ENCODE peak calls at places on chromosome 9, in four cellular contexts. Q is heart left ventricle, F is kidney epithelial cell, W is A673. M is an unnamed sample.

GRCh38 chr9:1050125-1050895 is at the start of gene DMRT2:
- DNase-seq in Q (peak), F (peak), W (peak), M (peak)

GRCh38 chr9:87818308-87818707 is 64.4 kb upstream of the SPATA31E1 start:
- DNase-seq in Q (no peak), F (no peak), W (peak), M (peak)

GRCh38 chr9:87545858-87546257 is 48.2 kb downstream of the DAPK1 start:
- DNase-seq in Q (no peak), F (no peak), W (no peak), M (no peak)

GRCh38 chr9:134634667-134635230 is 6.9 kb upstream of the COL5A1 start:
- DNase-seq in Q (peak), F (no peak), W (no peak), M (no peak)

GRCh38 chr9:94949330-94949729 is 222.8 kb downstream of the AOPEP start:
- DNase-seq in Q (no peak), F (no peak), W (peak), M (no peak)

GRCh38 chr9:123954921-123955320 is 25.0 kb upstream of the DENND1A start:
- DNase-seq in Q (no peak), F (no peak), W (peak), M (no peak)

GRCh38 chr9:25936031-25936430 is 257.8 kb upstream of the TUSC1 start:
- DNase-seq in Q (no peak), F (no peak), W (no peak), M (no peak)

GRCh38 chr9:8114826-8115225 is 315.2 kb upstream of the DMAC1 start:
- DNase-seq in Q (no peak), F (no peak), W (no peak), M (no peak)

GRCh38 chr9:135098400-135099105 is 11.1 kb downstream of the OLFM1 start:
- DNase-seq in Q (no peak), F (no peak), W (peak), M (peak)

GRCh38 chr9:3385871-3386270 is 139.9 kb downstream of the RFX3 start:
- DNase-seq in Q (no peak), F (no peak), W (no peak), M (no peak)

GRCh38 chr9:109299901-109300300 is 21.0 kb downstream of the EPB41L4B start:
- DNase-seq in Q (no peak), F (no peak), W (no peak), M (no peak)

GRCh38 chr9:116789097-116789496 is 102.0 kb downstream of the TRIM32 start:
- DNase-seq in Q (no peak), F (no peak), W (no peak), M (no peak)

GRCh38 chr9:17531642-17532254 is 47.1 kb upstream of the SH3GL2 start:
- DNase-seq in Q (no peak), F (peak), W (peak), M (peak)

GRCh38 chr9:128913048-128913900 is 7.5 kb upstream of the PHYHD1 start:
- DNase-seq in Q (no peak), F (no peak), W (no peak), M (no peak)

GRCh38 chr9:74875656-74876055 is 12.1 kb downstream of the TRPM6 start:
- DNase-seq in Q (no peak), F (no peak), W (no peak), M (no peak)

GRCh38 chr9:88741335-88741734 is 206.4 kb downstream of the NXNL2 start:
- DNase-seq in Q (no peak), F (no peak), W (peak), M (peak)

GRCh38 chr9:29004988-29005387 is 1431.7 kb upstream of the C9orf72 start:
- DNase-seq in Q (no peak), F (no peak), W (no peak), M (no peak)

GRCh38 chr9:71349218-71349617 is 227.8 kb upstream of the TRPM3 start:
- DNase-seq in Q (no peak), F (no peak), W (no peak), M (no peak)

GRCh38 chr9:134922066-134922931 is 4.6 kb upstream of the FCN1 start:
- DNase-seq in Q (peak), F (no peak), W (no peak), M (no peak)

GRCh38 chr9:24832307-24832706 is 286.6 kb upstream of the IZUMO3 start:
- DNase-seq in Q (no peak), F (no peak), W (no peak), M (peak)

GRCh38 chr9:77819672-77820071 is 171.6 kb upstream of the GNA14 start:
- DNase-seq in Q (no peak), F (no peak), W (peak), M (no peak)

GRCh38 chr9:126833020-126833419 is 27.4 kb upstream of the ZBTB34 start:
- DNase-seq in Q (no peak), F (no peak), W (no peak), M (no peak)

GRCh38 chr9:8600914-8601680 is 801.5 kb upstream of the DMAC1 start:
- DNase-seq in Q (no peak), F (no peak), W (no peak), M (no peak)

GRCh38 chr9:89635007-89635742 is 30.4 kb downstream of the GADD45G start:
- DNase-seq in Q (no peak), F (peak), W (no peak), M (no peak)

GRCh38 chr9:106883626-106884190 is 20.7 kb downstream of the ZNF462 start:
- DNase-seq in Q (no peak), F (no peak), W (no peak), M (peak)

GRCh38 chr9:116539549-116539948 is 147.6 kb upstream of the TRIM32 start:
- DNase-seq in Q (no peak), F (no peak), W (no peak), M (no peak)

GRCh38 chr9:134338394-134339182 is 12.3 kb downstream of the RXRA start:
- DNase-seq in Q (no peak), F (no peak), W (no peak), M (no peak)

GRCh38 chr9:126722922-126723806 is 81.7 kb upstream of the ZBTB43 start:
- DNase-seq in Q (peak), F (no peak), W (peak), M (no peak)

GRCh38 chr9:131554088-131554864 is 9.0 kb downstream of the PRRT1B start:
- DNase-seq in Q (no peak), F (no peak), W (peak), M (no peak)

GRCh38 chr9:124791106-124791505 is 14.2 kb downstream of the OLFML2A start:
- DNase-seq in Q (no peak), F (no peak), W (no peak), M (no peak)

GRCh38 chr9:129761901-129762359 is 9.1 kb upstream of the PTGES start:
- DNase-seq in Q (no peak), F (no peak), W (peak), M (no peak)

GRCh38 chr9:841371-842209 is at the start of gene DMRT1:
- DNase-seq in Q (no peak), F (no peak), W (no peak), M (no peak)

GRCh38 chr9:82263621-82264020 is 275.0 kb downstream of the SPATA31D1 start:
- DNase-seq in Q (no peak), F (no peak), W (no peak), M (no peak)

GRCh38 chr9:81628897-81629296 is 60.5 kb downstream of the TLE1 start:
- DNase-seq in Q (no peak), F (no peak), W (no peak), M (no peak)

GRCh38 chr9:27162045-27162444 is 53.0 kb downstream of the TEK start:
- DNase-seq in Q (no peak), F (no peak), W (no peak), M (no peak)

GRCh38 chr9:8437878-8438277 is 638.3 kb upstream of the DMAC1 start:
- DNase-seq in Q (no peak), F (peak), W (no peak), M (peak)

DNA sequence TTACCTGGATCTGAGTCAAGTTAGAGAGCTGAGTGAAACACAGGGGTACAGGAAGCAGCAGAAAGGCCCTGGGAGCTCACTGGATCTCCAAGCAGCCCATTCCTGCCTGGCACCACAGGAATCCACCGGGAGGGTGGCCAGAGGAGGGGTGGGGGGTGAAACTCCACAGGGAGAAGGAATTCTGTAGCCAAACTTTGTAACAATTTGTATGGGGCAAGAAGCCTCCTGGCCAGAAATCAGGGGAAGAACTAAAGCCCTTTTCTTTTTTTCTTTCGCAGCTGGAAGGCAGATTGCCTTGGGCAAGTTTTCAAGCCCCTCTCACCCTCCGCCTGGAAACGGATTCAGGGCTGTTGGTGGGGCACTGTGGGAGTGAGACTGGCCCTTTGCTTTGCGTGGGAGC is 576.1 kb downstream of the BNC2 start:
- DNase-seq in Q (no peak), F (no peak), W (no peak), M (peak)
- H3K4me3 ChIP-seq in Q (no peak), F (no peak), W (no peak), M (peak)

DNA sequence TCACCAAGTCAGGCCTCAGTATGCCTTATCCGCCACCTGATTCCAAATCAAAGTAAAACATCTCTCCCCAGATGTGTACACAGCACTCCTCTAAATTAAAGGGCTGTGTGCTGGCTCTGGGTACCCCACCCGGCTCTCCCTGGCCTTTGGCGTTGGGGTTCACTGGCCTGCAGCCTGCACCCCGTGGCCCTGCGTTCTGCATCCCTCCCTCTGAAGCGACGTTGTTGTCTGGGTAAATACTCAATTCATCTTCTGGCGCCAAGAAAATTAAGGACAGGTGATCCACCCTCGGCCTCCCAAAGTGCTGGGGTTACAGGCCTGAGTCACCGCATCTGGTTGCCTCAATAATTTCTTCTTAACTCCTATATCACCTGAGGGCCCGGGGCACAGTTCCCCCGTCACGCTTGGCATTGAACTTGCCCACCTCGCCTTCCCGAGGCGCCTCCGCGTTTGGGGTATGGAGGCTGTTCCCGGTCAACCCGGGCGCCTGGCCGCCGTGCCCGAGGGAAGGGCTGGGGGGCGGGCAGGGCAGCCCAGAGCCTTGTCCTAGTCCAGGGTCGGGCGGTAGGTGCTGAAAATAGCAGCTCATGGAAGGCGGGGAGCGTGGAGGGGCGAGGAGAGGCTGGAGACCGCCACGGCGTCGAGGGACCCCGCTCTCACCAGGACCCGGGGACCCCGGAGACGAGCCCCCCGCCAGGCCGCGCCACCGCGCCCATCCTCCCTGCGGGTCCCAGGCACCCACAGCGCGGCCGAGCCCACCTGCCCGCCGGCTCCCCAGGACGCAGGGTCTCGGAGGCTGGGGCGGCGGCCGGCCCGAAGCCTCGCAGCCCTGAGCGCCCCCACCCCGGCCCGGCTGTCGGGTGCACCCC is 531 bp downstream of the ABO start:
- DNase-seq in Q (no peak), F (no peak), W (no peak), M (no peak)
- H3K4me3 ChIP-seq in Q (peak), F (peak), W (no peak), M (no peak)

GRCh38 chr9:121498150-121498486 is 1.5 kb downstream of the GGTA1 start:
- DNase-seq in Q (no peak), F (peak), W (peak), M (peak)
- H3K4me3 ChIP-seq in Q (peak), F (peak), W (peak), M (no peak)

GRCh38 chr9:110668528-110669167 is at the start of gene MUSK:
- DNase-seq in Q (no peak), F (no peak), W (no peak), M (peak)
- H3K4me3 ChIP-seq in Q (peak), F (no peak), W (no peak), M (peak)

DNA sequence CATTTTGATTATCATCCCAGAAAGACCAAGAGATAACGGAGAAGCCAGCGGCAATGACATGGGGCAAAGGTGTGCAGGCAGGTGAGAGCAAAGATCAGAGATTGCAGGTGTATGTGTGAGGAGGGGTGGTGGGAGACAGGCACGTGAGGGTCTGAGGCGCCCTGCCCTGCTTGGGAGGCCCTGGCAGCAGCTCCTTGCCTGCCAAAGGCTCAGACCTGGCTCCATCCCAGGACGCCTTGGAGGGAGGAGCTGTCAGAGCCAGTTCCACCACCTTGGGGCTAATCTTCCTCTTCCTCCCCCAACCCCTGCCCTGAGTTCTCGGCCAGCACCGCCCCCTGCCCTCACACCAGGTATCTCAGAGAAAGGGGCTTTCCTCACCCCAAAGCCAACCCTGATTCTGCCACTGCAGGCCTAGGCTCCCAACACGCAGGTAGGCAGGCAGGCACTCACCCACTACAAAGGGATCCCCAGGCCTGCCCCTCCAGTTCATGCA is 2.0 kb downstream of the AQP3 start:
- DNase-seq in Q (no peak), F (no peak), W (no peak), M (no peak)
- H3K4me3 ChIP-seq in Q (peak), F (no peak), W (no peak), M (peak)

GRCh38 chr9:112860466-112860865 is 30.2 kb downstream of the SLC46A2 start:
- DNase-seq in Q (no peak), F (no peak), W (no peak), M (no peak)
- H3K4me3 ChIP-seq in Q (no peak), F (no peak), W (no peak), M (no peak)

DNA sequence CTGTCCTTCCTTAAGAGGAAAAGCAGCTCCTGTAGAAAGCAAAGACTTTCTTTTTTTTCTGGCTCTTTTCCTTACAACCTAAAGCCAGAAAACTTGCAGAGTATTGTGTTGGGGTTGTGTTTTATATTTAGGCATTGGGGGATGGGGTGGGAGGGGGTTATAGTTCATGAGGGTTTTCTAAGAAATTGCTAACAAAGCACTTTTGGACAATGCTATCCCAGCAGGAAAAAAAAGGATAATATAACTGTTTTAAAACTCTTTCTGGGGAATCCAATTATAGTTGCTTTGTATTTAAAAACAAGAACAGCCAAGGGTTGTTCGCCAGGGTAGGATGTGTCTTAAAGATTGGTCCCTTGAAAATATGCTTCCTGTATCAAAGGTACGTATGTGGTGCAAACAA is 42.3 kb downstream of the NR4A3 start:
- DNase-seq in Q (no peak), F (no peak), W (no peak), M (no peak)
- H3K4me3 ChIP-seq in Q (no peak), F (no peak), W (no peak), M (no peak)

GRCh38 chr9:22107202-22107601 is 98.1 kb upstream of the CDKN2B start:
- DNase-seq in Q (no peak), F (no peak), W (no peak), M (no peak)

GRCh38 chr9:22105005-22105722 is 96.1 kb upstream of the CDKN2B start:
- DNase-seq in Q (no peak), F (no peak), W (no peak), M (no peak)

GRCh38 chr9:22100626-22101025 is 91.5 kb upstream of the CDKN2B start:
- DNase-seq in Q (no peak), F (no peak), W (no peak), M (no peak)

GRCh38 chr9:22102347-22103053 is 93.4 kb upstream of the CDKN2B start:
- DNase-seq in Q (no peak), F (no peak), W (no peak), M (no peak)

DNA sequence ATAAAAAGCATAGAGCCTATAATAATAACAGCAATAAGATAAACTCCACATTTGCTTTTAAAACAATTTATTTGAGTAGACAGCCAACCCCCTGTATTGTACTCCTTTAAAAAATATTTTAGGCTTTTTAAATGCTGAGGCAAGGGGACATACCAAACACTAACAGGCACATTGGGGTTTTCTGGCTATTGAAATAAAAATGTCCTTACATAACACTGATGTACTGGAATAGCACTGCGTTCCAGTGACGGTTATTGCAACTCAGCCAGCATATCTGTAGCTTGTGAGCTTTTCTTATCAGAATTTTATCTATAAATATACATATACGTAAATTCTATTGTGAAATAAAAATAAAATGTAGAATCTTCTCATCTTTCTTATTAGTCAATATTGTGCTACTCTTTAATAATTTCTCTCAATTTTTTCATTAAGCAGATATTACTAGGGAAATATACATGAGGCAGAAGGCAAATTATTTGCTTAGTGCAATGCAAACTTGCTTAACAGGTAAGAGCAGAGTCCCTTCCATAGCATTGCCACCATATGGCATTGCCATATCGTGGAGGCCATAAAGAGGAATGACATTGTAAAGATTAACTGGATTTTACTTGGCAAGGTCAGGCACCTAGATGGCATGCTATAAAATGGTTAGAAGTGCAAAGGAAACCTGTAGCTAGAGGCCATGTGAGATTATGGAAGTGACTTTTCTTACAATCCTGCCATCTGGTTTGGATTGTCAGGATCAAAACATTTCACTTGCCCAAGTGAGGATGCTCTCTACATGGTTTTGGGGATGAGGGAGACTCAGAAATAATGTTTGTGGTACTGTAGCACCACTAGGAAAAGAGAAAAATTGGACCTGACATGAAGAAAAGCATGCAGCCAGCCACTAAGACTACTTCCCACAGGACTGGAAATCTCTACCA is 94.8 kb upstream of the CDKN2B start:
- DNase-seq in Q (no peak), F (no peak), W (no peak), M (peak)
- H3K4me3 ChIP-seq in Q (no peak), F (no peak), W (no peak), M (no peak)

GRCh38 chr9:136171801-136172411 is 33.0 kb downstream of the LHX3 start:
- DNase-seq in Q (no peak), F (no peak), W (no peak), M (no peak)
- H3K4me3 ChIP-seq in Q (no peak), F (no peak), W (no peak), M (no peak)

M was measured in SJCRH30.